ENCODE peak calls at places on chromosomes 3 and 15, in five cellular contexts. G, N, Z, L and X are unnamed samples. For H3K4me1 and H3K36me3, the result is how much of the 10 kb centered on the place peaks cover.

GRCh38 chr3:173410836-173411235 is 13.3 kb downstream of the NLGN1 start:
- DNase-seq in L (no peak), N (no peak), G (no peak), Z (no peak), X (peak)

GRCh38 chr15:65082303-65082958 is 5.9 kb downstream of the KBTBD13 start:
- DNase-seq in Z (peak), G (no peak), N (peak), L (peak), X (peak)

GRCh38 chr3:45647148-45647619 is 42.0 kb upstream of the SACM1L start:
- DNase-seq in G (peak), Z (no peak), N (peak), L (no peak), X (no peak)

GRCh38 chr15:61038387-61038786 is 190.7 kb downstream of the RORA start:
- DNase-seq in G (peak), L (no peak), Z (peak), N (peak), X (no peak)

GRCh38 chr3:30646181-30646876 is 39.9 kb downstream of the TGFBR2 start:
- DNase-seq in G (peak), N (no peak), L (no peak), Z (no peak), X (no peak)

GRCh38 chr3:175598740-175599139 is 739.6 kb downstream of the NAALADL2 start:
- DNase-seq in Z (no peak), G (no peak), N (no peak), L (no peak), X (no peak)

GRCh38 chr3:44924102-44925084 is 50.0 kb downstream of the TGM4 start:
- DNase-seq in Z (no peak), G (peak), N (no peak), L (peak), X (no peak)

GRCh38 chr3:52050571-52050970 is 5.8 kb downstream of the DUSP7 start:
- DNase-seq in L (no peak), G (no peak), N (no peak), Z (no peak), X (no peak)

GRCh38 chr3:78645628-78646310 is 1122.0 kb downstream of the ROBO1 start:
- DNase-seq in L (peak), Z (no peak), N (peak), G (peak), X (peak)

GRCh38 chr3:159273608-159274007 is 471.8 kb downstream of the MFSD1 start:
- DNase-seq in G (peak), Z (no peak), L (peak), N (peak), X (peak)

GRCh38 chr3:146334151-146334550 is 83.2 kb upstream of the PLSCR4 start:
- DNase-seq in L (no peak), N (peak), Z (no peak), G (peak), X (peak)

GRCh38 chr3:183244219-183244618 is 8.8 kb upstream of the B3GNT5 start:
- DNase-seq in Z (peak), G (no peak), N (peak), L (no peak), X (no peak)

GRCh38 chr15:51180009-51180408 is 85.3 kb upstream of the TNFAIP8L3 start:
- DNase-seq in N (no peak), L (no peak), Z (no peak), G (no peak), X (no peak)

GRCh38 chr15:45064386-45064785 is 41.4 kb downstream of the SORD start:
- DNase-seq in N (no peak), Z (no peak), G (peak), L (peak), X (no peak)

GRCh38 chr3:127450331-127450730 is 140.2 kb downstream of the TPRA1 start:
- DNase-seq in Z (peak), L (no peak), G (no peak), N (no peak), X (no peak)

GRCh38 chr15:37536967-37537624 is 397.3 kb upstream of the TMCO5A start:
- DNase-seq in N (no peak), Z (no peak), L (peak), G (no peak), X (no peak)

GRCh38 chr15:76328106-76328696 is 8.4 kb upstream of the ISL2 start:
- DNase-seq in Z (no peak), L (no peak), N (no peak), G (no peak), X (no peak)

GRCh38 chr15:70147178-70147760 is 49.6 kb upstream of the TLE3 start:
- DNase-seq in G (no peak), N (no peak), Z (no peak), L (no peak), X (no peak)

GRCh38 chr3:98532275-98532637 is 478 bp downstream of the GPR15 start:
- DNase-seq in N (no peak), G (no peak), Z (no peak), L (no peak), X (no peak)

GRCh38 chr3:100136921-100137320 is 22.6 kb upstream of the FILIP1L start:
- DNase-seq in Z (no peak), G (no peak), N (no peak), L (no peak), X (no peak)

GRCh38 chr3:102224171-102224570 is 210.6 kb upstream of the ZPLD1 start:
- DNase-seq in N (peak), Z (peak), G (peak), L (peak), X (no peak)

GRCh38 chr3:9689757-9690156 is 13.9 kb upstream of the CPNE9 start:
- DNase-seq in N (no peak), G (no peak), Z (no peak), L (no peak), X (no peak)

GRCh38 chr3:172550347-172550943 is 27.2 kb upstream of the TNFSF10 start:
- DNase-seq in Z (no peak), L (peak), N (peak), G (peak), X (no peak)

GRCh38 chr15:42145546-42146455 is 10.6 kb downstream of the PLA2G4F start:
- DNase-seq in G (no peak), L (no peak), N (no peak), Z (no peak), X (no peak)

GRCh38 chr3:160226026-160226739 is 961 bp downstream of the C3orf80 start:
- DNase-seq in G (peak), L (no peak), N (no peak), Z (peak), X (no peak)

GRCh38 chr3:123750659-123751420 is 133.3 kb downstream of the MYLK start:
- DNase-seq in L (peak), Z (no peak), N (peak), G (peak), X (no peak)

GRCh38 chr3:6716374-6716773 is 144.5 kb upstream of the GRM7 start:
- DNase-seq in G (no peak), Z (no peak), N (no peak), L (no peak), X (no peak)

GRCh38 chr3:63927623-63928280 is 15.6 kb upstream of the SCAANT1 start:
- DNase-seq in Z (no peak), G (no peak), N (no peak), L (no peak), X (no peak)

GRCh38 chr3:177190701-177191100 is 6.6 kb downstream of the TBL1XR1 start:
- DNase-seq in G (peak), N (no peak), Z (no peak), L (no peak), X (peak)

GRCh38 chr15:67232591-67232990 is 21.9 kb downstream of the AAGAB start:
- DNase-seq in L (no peak), Z (no peak), G (no peak), N (no peak), X (no peak)

GRCh38 chr3:136835817-136836510 is 17.0 kb downstream of the SLC35G2 start:
- DNase-seq in Z (no peak), N (no peak), L (no peak), G (peak), X (no peak)

GRCh38 chr3:42702066-42702951 is at the start of gene HHATL:
- DNase-seq in L (no peak), Z (no peak), N (no peak), G (no peak), X (no peak)

GRCh38 chr3:104987859-104988258 is 378.9 kb upstream of the ALCAM start:
- DNase-seq in G (peak), L (no peak), N (no peak), Z (no peak), X (no peak)

GRCh38 chr3:36416660-36417059 is 36.4 kb downstream of the STAC start:
- DNase-seq in N (no peak), L (no peak), Z (no peak), G (no peak), X (no peak)

GRCh38 chr3:152026033-152026556 is 152.7 kb downstream of the SUCNR1 start:
- DNase-seq in Z (no peak), N (no peak), G (peak), L (peak), X (no peak)

GRCh38 chr3:128488995-128489859 is 3.8 kb downstream of the GATA2 start:
- DNase-seq in Z (no peak), L (peak), G (peak), N (peak), X (peak)

GRCh38 chr15:45199136-45199810 is 11.5 kb upstream of the SHF start:
- DNase-seq in N (peak), L (peak), G (peak), Z (peak), X (peak)

GRCh38 chr3:71742621-71743020 is 11.0 kb upstream of the GPR27 start:
- DNase-seq in L (no peak), G (no peak), N (no peak), Z (no peak), X (no peak)
- H3K4me1 ChIP-seq in L (under half), G (under half), N (under half), Z (under half), X (under half)

DNA sequence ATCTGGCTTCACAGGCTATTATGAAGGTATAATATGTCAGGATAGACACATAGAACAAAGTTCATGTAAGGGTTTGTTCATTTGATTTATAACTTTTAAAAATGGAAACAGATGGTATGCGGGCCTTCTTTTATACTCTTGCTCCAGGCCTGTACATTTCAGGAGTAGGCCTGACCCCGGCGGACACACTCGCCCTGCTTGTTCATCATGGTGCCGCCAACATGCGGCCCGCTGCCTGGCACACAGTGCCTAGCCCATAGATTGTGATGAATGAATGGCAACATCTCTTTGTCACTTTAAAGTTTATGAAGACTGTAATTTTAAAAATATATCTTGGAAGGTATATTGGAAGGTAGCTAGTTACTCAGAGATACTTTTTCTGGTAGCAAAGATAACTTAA is 92.1 kb upstream of the BLM start:
- DNase-seq in N (no peak), G (no peak), L (no peak), Z (no peak), X (no peak)
- H3K36me3 ChIP-seq in N (under half), G (under half), L (under half), Z (under half), X (under half)

GRCh38 chr15:40926659-40927496 is 2.3 kb upstream of the DLL4 start:
- DNase-seq in Z (no peak), N (no peak), G (no peak), L (no peak), X (no peak)

GRCh38 chr15:40928975-40929729 is at the start of gene DLL4:
- DNase-seq in N (peak), G (peak), L (peak), Z (peak), X (peak)

GRCh38 chr15:40929730-40930429 is 740 bp downstream of the DLL4 start:
- DNase-seq in Z (peak), G (peak), L (no peak), N (peak), X (peak)

GRCh38 chr15:40927497-40928346 is 1.4 kb upstream of the DLL4 start:
- DNase-seq in N (peak), Z (peak), L (no peak), G (peak), X (no peak)

GRCh38 chr15:40928351-40928974 is 677 bp upstream of the DLL4 start:
- DNase-seq in G (no peak), N (peak), L (peak), Z (peak), X (peak)
- H3K4me1 ChIP-seq in G (under half), N (under half), L (under half), Z (half or more), X (under half)

GRCh38 chr3:11576453-11576852 is 67.3 kb downstream of the VGLL4 start:
- DNase-seq in Z (no peak), G (peak), N (no peak), L (no peak), X (no peak)

GRCh38 chr3:11574981-11575669 is 68.6 kb downstream of the VGLL4 start:
- DNase-seq in L (no peak), N (no peak), G (no peak), Z (no peak), X (no peak)

GRCh38 chr3:11580645-11581044 is 63.1 kb downstream of the VGLL4 start:
- DNase-seq in N (no peak), G (no peak), Z (no peak), L (no peak), X (no peak)

GRCh38 chr3:11578169-11578568 is 65.5 kb downstream of the VGLL4 start:
- DNase-seq in G (no peak), Z (no peak), L (no peak), N (no peak), X (no peak)

GRCh38 chr3:11575964-11576363 is 67.8 kb downstream of the VGLL4 start:
- DNase-seq in G (no peak), Z (no peak), L (no peak), N (no peak), X (no peak)
- H3K36me3 ChIP-seq in G (under half), Z (under half), L (under half), N (under half), X (under half)

GRCh38 chr3:33027091-33027490 is 69.9 kb downstream of the GLB1 start:
- DNase-seq in G (no peak), L (no peak), Z (no peak), N (no peak), X (no peak)
- H3K4me1 ChIP-seq in G (under half), L (under half), Z (under half), N (under half), X (under half)